ENCODE peak calls at places on chromosomes 3 and 15, in five cellular contexts. E, H, G, M and O are unnamed samples.

GRCh38 chr15:73982251-73982962 is 9.7 kb downstream of the STOML1 start:
- DNase-seq in G (no peak), M (no peak), H (no peak), E (no peak), O (no peak)

GRCh38 chr15:78880828-78881227 is 8.1 kb downstream of the MORF4L1 start:
- DNase-seq in E (no peak), H (no peak), M (no peak), G (no peak), O (no peak)

GRCh38 chr3:52405601-52406115 is 39.2 kb downstream of the SEMA3G start:
- DNase-seq in H (no peak), M (no peak), E (no peak), G (no peak), O (no peak)

GRCh38 chr3:49020335-49021212 is 1.3 kb upstream of the NDUFAF3 start:
- DNase-seq in H (no peak), G (no peak), M (peak; percentile 43), E (no peak), O (no peak)

GRCh38 chr3:94413721-94414106 is 350.9 kb downstream of the NSUN3 start:
- DNase-seq in H (no peak), G (no peak), E (no peak), M (no peak), O (no peak)

GRCh38 chr15:69359724-69360123 is 54.4 kb upstream of the KIF23 start:
- DNase-seq in H (no peak), E (no peak), M (no peak), G (no peak), O (no peak)

GRCh38 chr3:49357466-49358216 is 512 bp downstream of the GPX1 start:
- DNase-seq in E (no peak), G (no peak), H (no peak), M (no peak), O (no peak)

GRCh38 chr3:23746473-23746872 is 59.3 kb upstream of the UBE2E1 start:
- DNase-seq in M (no peak), E (no peak), G (no peak), H (no peak), O (no peak)

GRCh38 chr3:156171517-156172267 is 51.3 kb downstream of the KCNAB1 start:
- DNase-seq in H (no peak), G (no peak), M (peak; percentile 17), E (no peak), O (no peak)

GRCh38 chr3:124860599-124860998 is 26.6 kb downstream of the ITGB5 start:
- DNase-seq in M (no peak), H (no peak), E (no peak), G (peak; percentile 28), O (peak; percentile 80)

GRCh38 chr15:91881551-91882297 is 28.2 kb downstream of the SLCO3A1 start:
- DNase-seq in H (no peak), M (no peak), E (no peak), G (no peak), O (no peak)

GRCh38 chr3:29186982-29187718 is 93.7 kb upstream of the RBMS3 start:
- DNase-seq in H (no peak), G (no peak), M (no peak), E (no peak), O (peak; percentile 51)
- TF ChIP-seq JUND in H (no peak), G (no peak), M (no peak), E (no peak), O (peak; percentile 68)

GRCh38 chr3:32870373-32871091 is 52.7 kb downstream of the TRIM71 start:
- DNase-seq in M (no peak), E (no peak), H (no peak), G (no peak), O (no peak)
- TF ChIP-seq SP1 in M (no peak), E (no peak), H (no peak), G (no peak), O (no peak)

GRCh38 chr3:184341925-184342324 is 4.5 kb downstream of the FAM131A start:
- DNase-seq in H (no peak), M (no peak), G (no peak), E (no peak), O (no peak)
- TF ChIP-seq CEBPB in H (no peak), M (no peak), G (no peak), E (no peak), O (no peak)

GRCh38 chr15:51336011-51336410 is 2.4 kb downstream of the CYP19A1 start:
- DNase-seq in E (no peak), H (no peak), M (peak; percentile 12), G (no peak), O (no peak)
- TF ChIP-seq JUND in E (no peak), H (no peak), M (no peak), G (no peak), O (no peak)

GRCh38 chr3:140396110-140396509 is 281.8 kb upstream of the TRIM42 start:
- DNase-seq in H (no peak), G (no peak), M (no peak), E (no peak), O (no peak)
- TF ChIP-seq SP1 in H (no peak), G (no peak), M (no peak), E (no peak), O (no peak)

GRCh38 chr3:129226374-129226773 is 23.0 kb upstream of the COPG1 start:
- DNase-seq in M (peak; percentile 54), H (no peak), E (no peak), G (no peak), O (peak; percentile 57)

GRCh38 chr3:129230311-129231019 is 18.9 kb upstream of the COPG1 start:
- DNase-seq in G (peak; percentile 68), M (peak; percentile 25), E (no peak), H (no peak), O (no peak)

GRCh38 chr3:129228891-129229585 is 20.4 kb upstream of the COPG1 start:
- DNase-seq in M (peak; percentile 29), E (no peak), H (no peak), G (peak; percentile 77), O (no peak)

DNA sequence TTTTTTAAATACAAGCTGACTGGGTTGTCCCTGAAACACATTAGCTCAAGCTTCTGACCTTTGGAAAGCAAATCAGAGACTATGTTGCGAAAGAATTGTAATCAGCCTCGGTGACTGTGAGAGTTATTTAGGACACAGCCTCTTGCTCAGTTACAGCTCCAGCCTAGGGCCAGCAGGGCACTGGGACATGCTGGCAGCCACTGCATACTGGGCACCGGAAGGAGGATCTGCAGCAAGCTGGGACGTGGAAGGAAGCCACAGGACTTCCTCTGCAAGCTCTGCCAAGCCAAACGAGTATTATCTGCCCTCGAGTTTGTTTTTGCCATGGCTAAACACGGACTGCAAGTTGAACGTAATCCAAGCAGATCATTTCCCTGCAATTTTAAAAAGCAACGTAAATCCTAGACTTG is 24.4 kb upstream of the COPG1 start:
- DNase-seq in M (no peak), G (peak; percentile 92), H (no peak), E (no peak), O (no peak)
- TF ChIP-seq CEBPB in M (peak; percentile 92), G (peak; percentile 99), H (no peak), E (peak; percentile 72), O (peak; percentile 90)

DNA sequence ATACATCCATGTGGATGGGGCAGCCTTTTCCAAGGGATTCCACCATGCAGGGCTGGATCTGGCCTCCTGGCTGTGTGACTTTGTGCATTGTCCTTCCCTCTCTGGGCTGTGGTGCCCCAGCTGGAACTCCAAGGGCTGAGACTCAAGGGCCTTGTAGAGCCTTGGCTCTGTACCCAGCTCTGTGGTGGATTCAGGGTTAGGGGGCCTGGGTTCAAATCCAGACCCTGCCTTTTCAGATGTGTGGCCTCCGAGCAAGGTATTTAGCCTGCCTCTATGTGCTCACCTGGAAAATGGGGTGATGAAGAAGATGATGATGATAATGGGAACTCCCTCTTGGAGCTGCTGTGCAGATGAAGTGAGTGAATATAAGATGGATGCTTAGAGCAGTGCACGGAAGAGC is 161.9 kb downstream of the WNT7A start:
- DNase-seq in M (no peak), E (no peak), G (no peak), H (no peak), O (no peak)
- TF ChIP-seq JUND in M (no peak), E (no peak), G (no peak), H (no peak), O (no peak)

DNA sequence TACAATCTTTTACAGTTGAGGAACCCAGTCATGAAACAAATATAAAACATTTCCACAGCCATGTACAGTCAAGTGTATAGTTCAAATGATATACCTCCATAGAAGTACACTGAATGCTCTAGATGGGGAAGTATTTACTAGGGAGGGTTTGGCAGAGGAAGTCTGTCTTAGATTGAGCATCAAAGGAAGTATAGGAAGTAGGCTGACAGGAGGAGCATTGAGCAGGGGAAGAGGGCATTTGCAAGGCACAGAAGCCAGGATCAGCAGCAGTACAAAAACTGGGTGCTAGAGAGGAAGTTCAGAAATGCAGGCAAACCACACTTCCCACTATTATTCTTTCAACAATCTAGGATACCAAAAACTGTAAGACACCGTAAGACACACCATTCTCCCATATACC is 122.6 kb downstream of the ANO10 start:
- DNase-seq in E (no peak), G (no peak), H (no peak), M (no peak), O (no peak)
- TF ChIP-seq SP1 in E (no peak), G (no peak), H (no peak), M (no peak), O (no peak)

GRCh38 chr3:188946837-188947236 is 224.9 kb upstream of the TPRG1 start:
- DNase-seq in E (no peak), G (no peak), M (no peak), H (no peak), O (no peak)
- TF ChIP-seq CEBPB in E (no peak), G (no peak), M (no peak), H (no peak), O (no peak)